ENCODE peak calls at places on chromosome 1, in six cellular contexts. P, V, J, B, E and C are unnamed samples.

GRCh38 chr1:242189591-242189990 is 190.7 kb upstream of the MAP1LC3C start:
- DNase-seq in J (peak), P (no peak), V (no peak), B (no peak), E (no peak), C (no peak)

GRCh38 chr1:55611123-55611522 is 396.0 kb upstream of the USP24 start:
- DNase-seq in J (no peak), B (no peak), V (peak), E (no peak), P (no peak), C (no peak)

GRCh38 chr1:152533327-152533938 is 19.2 kb downstream of the CRCT1 start:
- DNase-seq in J (peak), V (peak), E (no peak), P (no peak), B (peak), C (no peak)

GRCh38 chr1:231940116-231940515 is 313.5 kb downstream of the DISC1 start:
- DNase-seq in V (no peak), B (no peak), P (no peak), E (no peak), J (no peak), C (no peak)

GRCh38 chr1:172826096-172826741 is 167.3 kb downstream of the FASLG start:
- DNase-seq in J (no peak), V (peak), E (no peak), B (peak), P (no peak), C (peak)

GRCh38 chr1:156845055-156845952 is 13.6 kb downstream of the INSRR start:
- DNase-seq in P (no peak), J (peak), B (no peak), E (no peak), V (no peak), C (no peak)

GRCh38 chr1:6077506-6077905 is 31.8 kb downstream of the KCNAB2 start:
- DNase-seq in E (no peak), V (no peak), J (no peak), P (no peak), B (no peak), C (no peak)

GRCh38 chr1:209527372-209527771 is 56.1 kb upstream of the CAMK1G start:
- DNase-seq in B (peak), V (no peak), E (no peak), J (no peak), P (no peak), C (no peak)

GRCh38 chr1:68319907-68320306 is 87.6 kb upstream of the WLS start:
- DNase-seq in E (no peak), V (no peak), B (no peak), J (no peak), P (no peak), C (no peak)

DNA sequence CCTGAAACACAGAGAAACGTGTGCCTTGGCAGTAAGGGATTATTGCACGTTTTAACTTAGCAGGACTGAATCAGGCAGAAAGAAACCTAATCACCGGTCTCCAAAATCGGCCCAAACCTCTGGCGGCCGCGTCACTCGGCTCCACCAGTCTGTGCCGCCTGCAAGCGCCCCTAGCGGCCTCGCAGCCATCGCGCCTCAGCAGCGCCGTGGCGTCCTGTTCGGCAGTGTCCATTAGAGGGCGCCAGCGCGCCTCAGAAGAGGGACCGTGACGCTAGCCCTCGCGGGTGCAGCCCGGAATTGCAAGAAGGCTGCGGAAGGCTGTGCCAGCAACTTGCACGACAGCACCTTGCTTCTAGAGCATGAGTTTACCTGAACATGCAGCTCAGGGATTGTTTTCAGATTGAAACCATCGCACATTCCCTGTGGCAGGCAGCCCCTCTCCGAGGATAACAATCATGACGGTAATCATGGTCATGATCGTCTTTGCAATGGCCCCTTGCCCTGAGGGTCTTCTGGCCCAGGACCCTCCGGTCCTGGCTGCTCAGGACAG is 164.4 kb downstream of the TRIM33 start:
- DNase-seq in E (peak), J (peak), P (peak), V (peak), B (peak), C (peak)
- TF ChIP-seq CTCF in E (peak), J (peak), P (peak), V (peak), B (peak), C (peak)

GRCh38 chr1:171141336-171142051 is 43.6 kb upstream of the FMO2 start:
- DNase-seq in J (no peak), P (no peak), E (peak), V (peak), B (peak), C (peak)
- TF ChIP-seq CTCF in J (no peak), P (no peak), E (no peak), V (no peak), B (peak), C (peak)

DNA sequence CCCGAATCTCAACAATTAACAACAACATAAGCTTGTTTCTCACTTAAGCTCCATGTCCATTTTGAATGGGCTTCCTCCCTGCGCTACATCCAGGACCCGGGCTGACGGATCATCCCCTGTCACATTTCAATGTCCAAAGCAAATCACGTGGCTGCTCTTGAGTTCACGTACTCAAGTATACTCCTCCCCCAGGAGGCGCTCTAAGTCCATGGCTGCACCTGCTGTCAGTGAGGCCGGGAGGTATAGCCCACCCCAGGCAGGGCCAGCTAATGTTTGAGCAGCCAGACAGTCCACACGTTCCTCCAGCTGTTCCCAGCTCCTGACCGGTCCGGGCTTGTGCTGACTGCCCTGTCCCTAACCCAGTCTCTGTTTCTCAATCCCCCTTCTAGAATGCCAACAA is 220.8 kb downstream of the SLC35F3 start:
- DNase-seq in J (peak), E (no peak), P (peak), B (peak), V (no peak), C (no peak)
- TF ChIP-seq CTCF in J (peak), E (no peak), P (peak), B (no peak), V (no peak), C (no peak)

DNA sequence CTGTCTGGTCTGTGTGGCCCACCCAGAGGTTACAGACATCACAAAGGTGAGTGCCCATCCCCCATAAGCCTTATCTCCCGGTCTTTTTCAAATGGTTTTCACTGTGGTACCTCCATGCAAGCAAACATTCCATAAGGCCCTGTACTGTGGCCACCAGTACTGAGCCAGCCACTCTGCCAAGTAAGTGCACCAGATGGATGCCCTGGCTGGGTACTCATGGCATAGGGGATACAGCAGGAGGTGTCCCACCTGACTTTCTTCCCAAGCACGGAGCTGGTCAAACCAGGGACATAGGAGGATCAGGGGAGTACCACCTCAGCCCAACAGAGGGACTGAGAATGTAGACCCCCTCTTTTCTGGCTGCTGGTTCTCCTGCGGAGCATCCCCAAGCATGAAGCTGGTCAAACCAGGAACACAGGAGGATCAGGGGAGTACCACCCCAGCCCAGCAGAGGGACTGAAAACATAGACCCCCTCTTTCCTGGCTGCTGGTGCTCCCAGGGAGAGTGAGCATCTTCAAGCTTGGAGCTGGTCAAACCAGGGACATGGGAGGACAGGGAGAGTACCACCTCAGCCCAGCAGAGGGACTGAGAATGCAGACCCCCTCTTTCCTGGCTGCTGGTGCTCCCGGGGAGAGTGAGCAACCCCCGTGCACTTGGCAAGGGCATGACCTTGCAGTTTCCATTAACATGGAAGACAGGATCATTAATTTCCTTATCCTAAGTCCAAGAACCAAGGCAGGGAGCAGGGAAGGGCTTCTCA is 81.8 kb upstream of the KLHDC7A start:
- DNase-seq in P (no peak), V (no peak), E (no peak), B (no peak), J (peak), C (no peak)
- TF ChIP-seq CTCF in P (no peak), V (no peak), E (no peak), B (no peak), J (no peak), C (no peak)

GRCh38 chr1:200530551-200531261 is 89.8 kb downstream of the KIF14 start:
- DNase-seq in V (no peak), B (no peak), E (no peak), P (no peak), J (no peak), C (no peak)

GRCh38 chr1:200540281-200540680 is 80.3 kb downstream of the KIF14 start:
- DNase-seq in E (no peak), V (no peak), J (no peak), P (no peak), B (no peak), C (no peak)

GRCh38 chr1:200535605-200536004 is 84.9 kb downstream of the KIF14 start:
- DNase-seq in J (peak), P (no peak), E (no peak), V (no peak), B (peak), C (no peak)
- TF ChIP-seq CTCF in J (no peak), P (peak), E (no peak), V (no peak), B (no peak), C (no peak)

GRCh38 chr1:2133039-2133878 is 61.3 kb downstream of the FAAP20 start:
- DNase-seq in V (peak), P (peak), E (peak), B (peak), J (peak), C (peak)
- TF ChIP-seq CTCF in V (no peak), P (no peak), E (peak), B (no peak), J (no peak), C (peak)

DNA sequence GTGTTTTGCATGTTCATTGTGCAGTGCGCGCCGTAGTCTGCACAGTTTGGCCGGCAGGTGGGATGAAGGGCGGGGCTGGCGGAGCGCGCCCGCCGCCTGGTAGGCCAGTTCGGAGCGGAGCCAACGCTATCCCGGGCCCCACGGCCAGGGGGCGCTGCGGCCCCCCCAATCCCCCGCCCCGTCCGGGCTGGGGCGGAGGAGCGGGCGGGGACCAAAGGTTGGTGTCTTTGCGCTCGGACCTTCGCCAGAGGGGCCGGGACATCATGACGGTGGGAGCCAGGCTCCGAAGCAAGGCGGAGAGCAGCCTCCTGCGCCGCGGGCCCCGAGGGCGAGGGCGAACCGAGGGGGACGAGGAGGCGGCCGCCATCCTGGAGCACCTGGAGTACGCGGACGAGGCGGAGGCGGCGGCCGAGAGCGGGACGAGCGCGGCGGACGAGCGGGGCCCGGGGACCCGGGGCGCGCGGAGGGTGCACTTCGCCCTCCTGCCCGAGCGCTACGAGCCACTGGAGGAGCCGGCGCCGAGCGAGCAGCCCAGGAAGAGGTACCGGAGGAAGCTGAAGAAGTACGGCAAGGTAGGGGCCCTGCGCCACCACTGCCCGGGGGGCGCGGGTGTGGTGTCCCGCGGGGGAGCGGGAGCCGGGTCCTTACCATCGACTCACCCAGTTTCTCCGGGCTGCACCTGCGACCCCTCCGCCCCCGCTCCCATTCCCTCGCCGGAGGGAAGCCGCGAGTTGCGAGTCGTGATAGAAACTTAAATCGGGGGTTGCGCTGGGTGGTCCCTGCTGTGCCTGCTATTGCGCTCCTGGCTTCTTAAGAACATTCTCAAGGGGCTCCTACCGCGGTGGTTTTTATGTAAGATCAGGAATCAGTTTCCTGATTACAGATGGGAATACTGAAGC is at the start of gene C1orf115:
- DNase-seq in J (peak), B (peak), E (peak), P (peak), V (peak), C (peak)
- TF ChIP-seq CTCF in J (peak), B (peak), E (peak), P (peak), V (peak), C (peak)

DNA sequence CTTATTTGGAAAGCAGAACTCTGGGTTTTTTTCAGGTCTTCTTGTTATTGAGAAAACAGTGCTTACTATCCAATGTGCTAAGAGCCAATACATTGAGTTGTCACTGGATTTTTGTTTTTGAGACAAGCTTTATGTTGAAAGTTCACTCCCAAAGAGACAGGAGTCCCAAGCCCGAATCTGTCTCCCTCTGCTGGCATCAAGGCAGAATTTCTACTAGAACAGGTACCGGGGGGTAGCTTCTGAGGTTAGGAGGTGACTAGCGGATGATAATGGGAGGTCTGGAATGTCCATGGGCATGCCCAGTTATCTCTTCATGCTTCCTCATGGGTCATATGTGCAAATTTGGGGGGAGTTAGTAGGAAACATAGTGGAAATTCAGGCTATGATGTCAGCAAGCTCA is 25.1 kb downstream of the ZNF124 start:
- DNase-seq in J (no peak), B (no peak), P (no peak), E (no peak), V (no peak), C (no peak)
- TF ChIP-seq CTCF in J (peak), B (no peak), P (no peak), E (no peak), V (no peak), C (no peak)